ENCODE peak calls at places on chromosomes 3 and 15, in four cellular contexts. X is GM12891, T is K562, I is GM12878. M is an unnamed sample.

GRCh38 chr15:90624278-90624930 is 92.7 kb upstream of the BLM start:
- DNase-seq in X (no peak), T (no peak), I (no peak), M (no peak)

GRCh38 chr15:75036269-75036668 is 12.9 kb downstream of the PPCDC start:
- DNase-seq in X (no peak), T (peak), I (no peak), M (no peak)

GRCh38 chr3:110314512-110315114 is 757.0 kb upstream of the NECTIN3 start:
- DNase-seq in X (peak), T (peak), I (peak), M (peak)

GRCh38 chr3:150227839-150228238 is 180.3 kb upstream of the TSC22D2 start:
- DNase-seq in X (peak), T (peak), I (no peak), M (no peak)

GRCh38 chr15:75836953-75837321 is 6.3 kb upstream of the UBE2Q2 start:
- DNase-seq in X (peak), T (no peak), I (peak), M (peak)

GRCh38 chr3:126113733-126114132 is 29.8 kb upstream of the SLC41A3 start:
- DNase-seq in X (peak), T (peak), I (no peak), M (no peak)

GRCh38 chr15:70775160-70775559 is 11.8 kb upstream of the UACA start:
- DNase-seq in X (no peak), T (no peak), I (no peak), M (no peak)

GRCh38 chr15:35141743-35142356 is 56.8 kb upstream of the NANOGP8 start:
- DNase-seq in X (no peak), T (no peak), I (no peak), M (no peak)

GRCh38 chr3:197338586-197338985 is 40.2 kb upstream of the DLG1 start:
- DNase-seq in X (no peak), T (no peak), I (no peak), M (no peak)

GRCh38 chr3:58728723-58729122 is 62.1 kb upstream of the FAM3D start:
- DNase-seq in X (no peak), T (no peak), I (no peak), M (no peak)

GRCh38 chr3:72844436-72844999 is 3.7 kb downstream of the SHQ1 start:
- DNase-seq in X (no peak), T (no peak), I (no peak), M (no peak)

GRCh38 chr15:71323604-71324003 is 208.3 kb downstream of the THSD4 start:
- DNase-seq in X (no peak), T (no peak), I (no peak), M (no peak)

GRCh38 chr3:195182470-195182795 is 88.5 kb downstream of the XXYLT1 start:
- DNase-seq in X (no peak), T (peak), I (no peak), M (no peak)

GRCh38 chr3:24596626-24597025 is 102.0 kb upstream of the THRB start:
- DNase-seq in X (no peak), T (no peak), I (no peak), M (no peak)

GRCh38 chr3:181726351-181727121 is 14.8 kb downstream of the SOX2 start:
- DNase-seq in X (no peak), T (no peak), I (no peak), M (no peak)

GRCh38 chr15:62486041-62486440 is 321.0 kb upstream of the C2CD4B start:
- DNase-seq in X (no peak), T (no peak), I (no peak), M (no peak)

GRCh38 chr3:14698601-14699244 is 23.8 kb downstream of the C3orf20 start:
- DNase-seq in X (no peak), T (no peak), I (no peak), M (no peak)

GRCh38 chr15:92884459-92884812 is 15.7 kb upstream of the CHD2 start:
- DNase-seq in X (no peak), T (no peak), I (no peak), M (peak)

GRCh38 chr3:39183231-39184080 is 8.9 kb downstream of the XIRP1 start:
- DNase-seq in X (no peak), T (no peak), I (no peak), M (no peak)

GRCh38 chr3:45198264-45199260 is 27.5 kb downstream of the TMEM158 start:
- DNase-seq in X (no peak), T (no peak), I (no peak), M (no peak)

GRCh38 chr3:133856316-133856715 is 39.4 kb downstream of the RAB6B start:
- DNase-seq in X (no peak), T (no peak), I (no peak), M (no peak)

GRCh38 chr3:131543714-131544113 is 40.9 kb upstream of the MRPL3 start:
- DNase-seq in X (no peak), T (no peak), I (no peak), M (no peak)

GRCh38 chr3:152183473-152183872 is 85.3 kb upstream of the MBNL1 start:
- DNase-seq in X (no peak), T (peak), I (no peak), M (peak)

GRCh38 chr3:121957674-121958419 is 63.6 kb downstream of the SLC15A2 start:
- DNase-seq in X (no peak), T (no peak), I (peak), M (peak)

GRCh38 chr3:157094751-157095480 is 65.0 kb downstream of the CCNL1 start:
- DNase-seq in X (no peak), T (no peak), I (no peak), M (no peak)

GRCh38 chr15:71231678-71232224 is 116.5 kb downstream of the THSD4 start:
- DNase-seq in X (no peak), T (no peak), I (no peak), M (no peak)

GRCh38 chr15:98428253-98428989 is 219.9 kb upstream of the IGF1R start:
- DNase-seq in X (peak), T (peak), I (no peak), M (peak)

GRCh38 chr3:134516905-134517304 is 31.0 kb downstream of the CEP63 start:
- DNase-seq in X (no peak), T (no peak), I (no peak), M (no peak)

GRCh38 chr3:119146578-119147375 is 812 bp downstream of the TEX55 start:
- DNase-seq in X (no peak), T (no peak), I (no peak), M (no peak)

GRCh38 chr15:83320404-83320803 is 35.9 kb upstream of the BNC1 start:
- DNase-seq in X (no peak), T (no peak), I (no peak), M (no peak)

DNA sequence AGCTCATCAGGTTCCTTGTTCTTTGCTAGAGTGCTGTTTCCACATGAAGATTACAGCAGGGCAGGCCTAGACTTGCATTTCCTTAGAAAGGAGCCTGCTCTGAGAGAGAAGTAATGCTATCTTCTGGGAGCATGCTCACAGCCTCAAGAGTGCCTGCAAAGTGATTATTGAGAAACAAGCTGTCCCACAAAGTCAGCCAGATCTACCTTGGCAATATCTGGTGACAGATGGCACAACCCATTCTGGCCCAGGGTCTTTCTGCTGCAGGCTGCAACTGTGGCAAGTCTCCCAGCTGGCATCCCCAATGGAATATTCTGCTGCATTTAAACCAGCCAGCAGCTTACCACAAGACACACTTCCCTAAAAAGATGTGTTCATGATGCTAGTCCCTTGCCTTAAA is 29.3 kb downstream of the MTMR10 start:
- DNase-seq in X (no peak), T (no peak), I (no peak), M (peak)
- TF ChIP-seq SPI1 in X (peak), T (no peak), I (no peak), M (peak)

DNA sequence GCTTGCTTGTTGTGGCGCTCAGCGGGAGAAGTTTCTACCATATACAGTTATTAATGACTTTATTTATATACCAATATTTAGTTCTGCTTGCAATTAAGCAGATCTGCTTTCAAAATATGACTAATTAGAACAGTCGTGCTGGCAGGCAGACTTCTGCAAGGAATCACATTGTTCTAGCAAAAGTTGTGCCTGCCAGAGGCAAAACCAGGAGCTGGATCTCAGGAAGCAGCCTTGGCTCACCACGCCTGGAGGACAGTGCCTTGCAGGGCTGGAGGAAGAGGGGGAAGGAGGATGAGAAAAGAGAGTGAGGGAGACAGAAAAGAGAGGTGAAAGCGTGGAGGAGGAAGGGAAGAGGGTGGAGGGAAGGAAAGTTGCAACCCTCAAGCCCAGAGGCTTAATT is 160.3 kb downstream of the NUP210 start:
- DNase-seq in X (no peak), T (no peak), I (no peak), M (no peak)
- TF ChIP-seq POLR2AphosphoS5 in X (no peak), T (no peak), I (no peak), M (no peak)

GRCh38 chr15:77907824-77908751 is 169.4 kb downstream of the TBC1D2B start:
- DNase-seq in X (no peak), T (peak), I (no peak), M (peak)

GRCh38 chr15:77904436-77904821 is 173.1 kb downstream of the TBC1D2B start:
- DNase-seq in X (no peak), T (no peak), I (no peak), M (no peak)

GRCh38 chr15:77905301-77905920 is 172.1 kb downstream of the TBC1D2B start:
- DNase-seq in X (no peak), T (no peak), I (no peak), M (no peak)

GRCh38 chr15:77904901-77905300 is 172.6 kb downstream of the TBC1D2B start:
- DNase-seq in X (no peak), T (no peak), I (no peak), M (no peak)

GRCh38 chr15:77909131-77909940 is 168.2 kb downstream of the TBC1D2B start:
- DNase-seq in X (no peak), T (no peak), I (no peak), M (no peak)
- TF ChIP-seq SPI1 in X (no peak), T (no peak), I (no peak), M (no peak)

DNA sequence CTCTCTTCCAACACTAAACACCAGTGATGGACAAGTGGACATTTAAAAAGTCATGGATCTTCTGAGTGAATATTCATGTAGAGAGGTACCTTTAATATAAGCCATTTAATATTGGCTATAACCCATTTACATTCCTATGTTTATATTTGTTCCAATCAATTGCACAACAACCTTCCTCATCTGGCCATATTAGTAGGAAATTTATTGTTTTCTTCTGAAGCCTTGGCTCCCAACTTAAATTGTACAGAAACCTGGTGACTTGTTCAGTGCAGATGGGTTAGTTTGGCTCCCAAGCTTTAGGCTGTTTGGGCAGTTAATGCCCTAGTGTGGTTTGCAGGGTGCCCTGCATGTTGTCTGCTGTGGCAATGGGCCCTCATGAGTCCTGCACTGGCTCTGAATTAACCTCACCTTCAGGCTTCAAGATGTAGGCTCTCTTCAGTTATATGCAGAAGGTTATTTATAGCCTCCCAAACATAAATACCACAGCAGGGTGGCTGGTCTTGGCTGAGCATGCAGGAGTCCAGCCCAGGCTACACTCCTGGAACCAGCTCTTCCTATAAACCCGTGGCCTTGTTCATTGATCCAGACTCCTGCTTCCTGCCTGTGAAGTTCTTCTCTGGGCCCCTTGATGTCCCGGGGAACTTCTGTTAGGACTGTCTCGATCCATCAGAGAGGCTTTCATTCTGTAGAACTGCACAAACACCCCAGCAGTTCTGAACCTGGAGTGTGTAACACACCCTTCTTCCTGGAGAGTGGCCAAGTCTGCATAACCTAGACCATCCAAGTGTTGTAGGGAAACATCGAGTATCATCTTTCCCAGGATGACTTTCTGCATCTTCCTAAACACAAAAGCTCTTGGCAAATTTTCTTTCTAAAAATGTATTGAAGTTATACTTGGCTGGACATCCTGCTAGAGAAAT is 57.0 kb downstream of the DUT start:
- DNase-seq in X (no peak), T (no peak), I (no peak), M (no peak)
- TF ChIP-seq POLR2AphosphoS5 in X (no peak), T (no peak), I (no peak), M (no peak)

GRCh38 chr3:81307221-81307620 is 454.2 kb downstream of the GBE1 start:
- DNase-seq in X (no peak), T (no peak), I (no peak), M (no peak)
- TF ChIP-seq SPI1 in X (no peak), T (no peak), I (no peak), M (no peak)

DNA sequence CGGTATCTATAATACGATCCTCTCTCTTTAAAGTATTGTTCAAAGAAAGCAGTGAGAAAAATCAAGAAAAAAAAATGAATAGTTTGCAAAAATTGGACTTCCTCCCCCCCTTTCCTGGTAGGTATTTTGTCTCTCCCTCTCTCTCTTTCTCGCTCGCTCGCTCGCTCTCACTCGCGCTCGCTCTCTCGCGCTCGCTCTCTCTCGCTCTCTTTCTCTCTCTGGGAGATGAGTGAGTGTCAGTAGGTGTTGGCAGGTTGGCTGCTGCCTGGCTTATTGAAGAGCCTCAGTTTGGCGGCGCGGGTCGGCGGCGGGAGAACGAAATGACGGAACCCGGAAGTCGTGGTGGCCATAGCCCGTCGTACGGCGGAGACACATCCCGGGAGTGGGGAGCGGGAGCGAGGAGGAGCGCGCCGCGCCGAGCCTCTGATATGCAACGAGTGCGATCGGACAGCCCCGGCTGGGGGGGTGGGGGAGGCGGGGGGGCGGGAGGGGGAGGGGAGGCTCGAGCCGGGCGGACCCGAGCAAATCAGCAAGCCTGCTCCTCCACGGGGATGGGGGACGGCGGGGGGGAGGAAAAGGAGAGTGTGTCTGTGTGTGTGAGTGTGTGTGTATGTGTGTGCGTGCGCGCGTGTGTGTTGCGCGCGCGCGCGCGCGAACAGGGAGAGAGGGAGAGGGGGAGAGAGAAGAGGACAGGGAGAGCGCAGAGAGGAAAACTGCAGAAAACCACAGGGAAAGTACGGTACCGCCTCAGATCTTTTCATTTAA is at the start of gene MEIS2:
- DNase-seq in X (peak), T (peak), I (peak), M (peak)
- TF ChIP-seq POLR2AphosphoS5 in X (no peak), T (peak), I (peak), M (peak)